ENCODE peak calls at places on chromosomes 16 and 17, in eight cellular contexts. P is dermis blood vessel endothelial cell; D is A172; V is activated CD8-positive, alpha-beta memory T cell treated with anti-CD3 and anti-CD28 coated beads for 4 hours; X is progenitor cell of endocrine pancreas; F is activated naive CD4-positive, alpha-beta T cell treated with anti-CD3 and anti-CD28 coated beads, Interleukin-2, amount 10 ng/mL, durations not matched to agents 7 days and 5 days; C is right cardiac atrium; G is NCI-H146. B is an unnamed sample.

GRCh38 chr17:29181226-29181625 is 1.0 kb upstream of the MYO18A start:
- DNase-seq in V (no peak), G (no peak), X (no peak), C (no peak), F (no peak), D (no peak), P (no peak), B (no peak)

GRCh38 chr17:42459983-42460300 is 1.3 kb downstream of the ATP6V0A1 start:
- DNase-seq in D (peak), G (no peak), X (no peak), C (no peak), F (peak), P (peak), V (no peak), B (peak)

GRCh38 chr17:144936-145670 is 7.7 kb downstream of the SCGB1C2 start:
- DNase-seq in X (peak), V (no peak), F (peak), G (no peak), D (no peak), C (no peak), P (no peak), B (no peak)

GRCh38 chr16:80580109-80580832 is 39.5 kb downstream of the DYNLRB2 start:
- DNase-seq in F (peak), P (no peak), C (no peak), V (no peak), G (no peak), D (peak), X (no peak), B (no peak)

GRCh38 chr16:80253741-80254140 is 287.1 kb upstream of the DYNLRB2 start:
- DNase-seq in V (no peak), P (no peak), F (no peak), G (no peak), X (no peak), D (no peak), C (no peak), B (no peak)

GRCh38 chr16:72554935-72555334 is 383.0 kb upstream of the PMFBP1 start:
- DNase-seq in F (no peak), C (no peak), P (no peak), D (no peak), V (no peak), G (no peak), X (no peak), B (no peak)

GRCh38 chr17:15262291-15263205 is 2.6 kb downstream of the PMP22 start:
- DNase-seq in G (no peak), V (no peak), P (peak), F (no peak), D (peak), X (peak), C (peak), B (peak)

GRCh38 chr16:10003486-10003885 is 178.7 kb downstream of the GRIN2A start:
- DNase-seq in X (no peak), G (no peak), V (no peak), D (no peak), C (no peak), F (no peak), P (no peak), B (no peak)

GRCh38 chr17:34177642-34178041 is 77.4 kb upstream of the CCL2 start:
- DNase-seq in D (peak), P (peak), V (no peak), X (no peak), C (no peak), G (no peak), F (no peak), B (no peak)

GRCh38 chr16:56990407-56991286 is 1.3 kb downstream of the NLRC5 start:
- DNase-seq in F (peak), D (no peak), V (no peak), G (no peak), P (no peak), X (no peak), C (no peak), B (no peak)

GRCh38 chr16:10428433-10429168 is 42.7 kb downstream of the ATF7IP2 start:
- DNase-seq in D (no peak), P (no peak), G (no peak), V (no peak), F (no peak), C (no peak), X (no peak), B (no peak)

GRCh38 chr16:82835487-82836160 is 208.9 kb downstream of the CDH13 start:
- DNase-seq in V (no peak), F (no peak), P (no peak), G (no peak), X (no peak), D (no peak), C (no peak), B (no peak)

GRCh38 chr17:40382251-40382650 is 17.7 kb upstream of the GJD3 start:
- DNase-seq in V (no peak), P (no peak), D (no peak), C (no peak), F (no peak), X (no peak), G (no peak), B (no peak)

GRCh38 chr16:83231771-83232170 is 576.0 kb upstream of the HSBP1 start:
- DNase-seq in F (no peak), X (no peak), P (no peak), D (no peak), C (no peak), G (no peak), V (no peak), B (no peak)

GRCh38 chr17:64441772-64442549 is 7.0 kb upstream of the MILR1 start:
- DNase-seq in P (peak), D (peak), F (peak), V (no peak), G (no peak), X (no peak), C (no peak), B (peak)

GRCh38 chr17:68346448-68346847 is 55.2 kb downstream of the ARSG start:
- DNase-seq in D (no peak), F (peak), X (no peak), G (no peak), P (no peak), V (peak), C (no peak), B (no peak)

B was measured in myocyte.